ENCODE peak calls at places on chromosomes 7 and 10, in four cellular contexts. M, D, H and Y are unnamed samples.
A peak's percentile ranks its signal among the peaks of the same experiment; 100 is the strongest.

GRCh38 chr7:138835087-138835486 is 37.1 kb upstream of the ATP6V0A4 start:
- DNase-seq in M (peak; percentile 26), D (no peak), H (no peak), Y (no peak)

GRCh38 chr7:24981544-24981951 is 1.6 kb upstream of the OSBPL3 start:
- DNase-seq in M (no peak), D (no peak), H (no peak), Y (no peak)

GRCh38 chr7:150944066-150945042 is 33.8 kb downstream of the KCNH2 start:
- DNase-seq in M (no peak), D (no peak), H (no peak), Y (no peak)

GRCh38 chr10:38032881-38033280 is 22.4 kb downstream of the ZNF33A start:
- DNase-seq in M (no peak), D (no peak), H (no peak), Y (no peak)

GRCh38 chr10:76049581-76050290 is 618.3 kb downstream of the LRMDA start:
- DNase-seq in M (no peak), D (no peak), H (no peak), Y (no peak)

GRCh38 chr7:86248977-86249376 is 394.7 kb upstream of the GRM3 start:
- DNase-seq in M (no peak), D (no peak), H (no peak), Y (no peak)

GRCh38 chr7:74482629-74483401 is 29.1 kb downstream of the GTF2IRD1 start:
- DNase-seq in M (no peak), D (no peak), H (peak; percentile 62), Y (no peak)

GRCh38 chr10:12221323-12222298 is 25.6 kb downstream of the CDC123 start:
- DNase-seq in M (peak; percentile 85), D (no peak), H (peak; percentile 4), Y (no peak)

GRCh38 chr10:62541811-62542210 is 167.6 kb downstream of the ZNF365 start:
- DNase-seq in M (no peak), D (no peak), H (no peak), Y (no peak)

GRCh38 chr10:8575551-8576100 is 521.1 kb downstream of the GATA3 start:
- DNase-seq in M (no peak), D (no peak), H (no peak), Y (no peak)

GRCh38 chr10:11236234-11236633 is 218.6 kb downstream of the CELF2 start:
- DNase-seq in M (no peak), D (no peak), H (no peak), Y (no peak)

GRCh38 chr7:76364198-76364584 is 5.4 kb upstream of the YWHAG start:
- DNase-seq in M (peak; percentile 58), D (no peak), H (no peak), Y (no peak)

GRCh38 chr10:79047875-79048638 is 20.7 kb upstream of the ZMIZ1 start:
- DNase-seq in M (peak; percentile 83), D (no peak), H (no peak), Y (no peak)

GRCh38 chr7:94374231-94374630 is 20.5 kb upstream of the COL1A2 start:
- DNase-seq in M (no peak), D (no peak), H (no peak), Y (peak; percentile 10)

GRCh38 chr10:15188629-15189028 is 20.1 kb upstream of the NMT2 start:
- DNase-seq in M (no peak), D (no peak), H (no peak), Y (no peak)

GRCh38 chr10:24571870-24572450 is 151.7 kb downstream of the ARHGAP21 start:
- DNase-seq in M (no peak), D (no peak), H (no peak), Y (no peak)

GRCh38 chr7:98369726-98370125 is 31.2 kb downstream of the BAIAP2L1 start:
- DNase-seq in M (no peak), D (no peak), H (no peak), Y (no peak)

GRCh38 chr10:83373659-83374058 is 765.6 kb upstream of the GHITM start:
- DNase-seq in M (peak; percentile 9), D (no peak), H (no peak), Y (peak; percentile 7)

GRCh38 chr10:121747163-121747775 is 149.0 kb upstream of the FGFR2 start:
- DNase-seq in M (no peak), D (no peak), H (no peak), Y (no peak)

GRCh38 chr7:54802841-54803240 is 43.8 kb upstream of the SEC61G start:
- DNase-seq in M (no peak), D (no peak), H (no peak), Y (no peak)

GRCh38 chr10:77197544-77197943 is 440.1 kb downstream of the KCNMA1 start:
- DNase-seq in M (no peak), D (peak; percentile 55), H (no peak), Y (no peak)

GRCh38 chr7:104968648-104969047 is 45.4 kb upstream of the KMT2E start:
- DNase-seq in M (no peak), D (no peak), H (no peak), Y (no peak)

GRCh38 chr10:97510686-97511085 is 12.0 kb downstream of the UBTD1 start:
- DNase-seq in M (no peak), D (no peak), H (no peak), Y (no peak)

GRCh38 chr7:22660732-22661131 is 66.3 kb upstream of the IL6 start:
- DNase-seq in M (peak; percentile 63), D (no peak), H (peak; percentile 4), Y (peak; percentile 35)

GRCh38 chr7:143351060-143351459 is 11.5 kb downstream of the FAM131B start:
- DNase-seq in M (no peak), D (no peak), H (no peak), Y (no peak)

GRCh38 chr7:38129162-38129561 is 48.9 kb upstream of the STARD3NL start:
- DNase-seq in M (no peak), D (no peak), H (no peak), Y (no peak)

GRCh38 chr7:42372498-42372897 is 135.5 kb upstream of the GLI3 start:
- DNase-seq in M (no peak), D (no peak), H (no peak), Y (no peak)

GRCh38 chr7:84454174-84454959 is 259.8 kb upstream of the SEMA3A start:
- DNase-seq in M (no peak), D (no peak), H (no peak), Y (no peak)

GRCh38 chr10:35184527-35185171 is 58.0 kb downstream of the CREM start:
- DNase-seq in M (no peak), D (no peak), H (no peak), Y (no peak)

GRCh38 chr7:95264225-95264927 is 60.0 kb downstream of the PON1 start:
- DNase-seq in M (peak; percentile 5), D (no peak), H (no peak), Y (no peak)

GRCh38 chr10:121357323-121357835 is 240.9 kb downstream of the FGFR2 start:
- DNase-seq in M (no peak), D (no peak), H (no peak), Y (no peak)

GRCh38 chr10:86288695-86289576 is 77.7 kb downstream of the GRID1 start:
- DNase-seq in M (no peak), D (no peak), H (no peak), Y (no peak)

GRCh38 chr7:129401228-129401967 is 32.8 kb upstream of the STRIP2 start:
- DNase-seq in M (peak; percentile 93), D (no peak), H (peak; percentile 29), Y (no peak)

GRCh38 chr10:89351402-89352038 is 23.7 kb downstream of the IFIT3 start:
- DNase-seq in M (no peak), D (peak; percentile 82), H (no peak), Y (no peak)

GRCh38 chr10:89348458-89348857 is 20.7 kb downstream of the IFIT3 start:
- DNase-seq in M (no peak), D (no peak), H (no peak), Y (no peak)

GRCh38 chr10:89347706-89348457 is 20.1 kb downstream of the IFIT3 start:
- DNase-seq in M (no peak), D (no peak), H (no peak), Y (no peak)

GRCh38 chr10:89342219-89342966 is 14.6 kb downstream of the IFIT3 start:
- DNase-seq in M (no peak), D (no peak), H (no peak), Y (no peak)

GRCh38 chr10:89346264-89346971 is 18.6 kb downstream of the IFIT3 start:
- DNase-seq in M (no peak), D (no peak), H (peak; percentile 13), Y (no peak)
- TF ChIP-seq FOXK2 in M (no peak), D (no peak), H (no peak), Y (no peak)

GRCh38 chr7:8320174-8320573 is 58.2 kb upstream of the ICA1 start:
- DNase-seq in M (no peak), D (no peak), H (no peak), Y (no peak)

GRCh38 chr7:8321312-8321711 is 59.3 kb upstream of the ICA1 start:
- DNase-seq in M (no peak), D (no peak), H (no peak), Y (no peak)

GRCh38 chr7:8327199-8327598 is 65.2 kb upstream of the ICA1 start:
- DNase-seq in M (no peak), D (no peak), H (no peak), Y (no peak)

GRCh38 chr7:8325067-8325466 is 63.1 kb upstream of the ICA1 start:
- DNase-seq in M (no peak), D (no peak), H (no peak), Y (no peak)

GRCh38 chr7:8322667-8323066 is 60.7 kb upstream of the ICA1 start:
- DNase-seq in M (no peak), D (no peak), H (no peak), Y (no peak)
- TF ChIP-seq BHLHE40 in M (no peak), D (no peak), H (no peak), Y (no peak)

DNA sequence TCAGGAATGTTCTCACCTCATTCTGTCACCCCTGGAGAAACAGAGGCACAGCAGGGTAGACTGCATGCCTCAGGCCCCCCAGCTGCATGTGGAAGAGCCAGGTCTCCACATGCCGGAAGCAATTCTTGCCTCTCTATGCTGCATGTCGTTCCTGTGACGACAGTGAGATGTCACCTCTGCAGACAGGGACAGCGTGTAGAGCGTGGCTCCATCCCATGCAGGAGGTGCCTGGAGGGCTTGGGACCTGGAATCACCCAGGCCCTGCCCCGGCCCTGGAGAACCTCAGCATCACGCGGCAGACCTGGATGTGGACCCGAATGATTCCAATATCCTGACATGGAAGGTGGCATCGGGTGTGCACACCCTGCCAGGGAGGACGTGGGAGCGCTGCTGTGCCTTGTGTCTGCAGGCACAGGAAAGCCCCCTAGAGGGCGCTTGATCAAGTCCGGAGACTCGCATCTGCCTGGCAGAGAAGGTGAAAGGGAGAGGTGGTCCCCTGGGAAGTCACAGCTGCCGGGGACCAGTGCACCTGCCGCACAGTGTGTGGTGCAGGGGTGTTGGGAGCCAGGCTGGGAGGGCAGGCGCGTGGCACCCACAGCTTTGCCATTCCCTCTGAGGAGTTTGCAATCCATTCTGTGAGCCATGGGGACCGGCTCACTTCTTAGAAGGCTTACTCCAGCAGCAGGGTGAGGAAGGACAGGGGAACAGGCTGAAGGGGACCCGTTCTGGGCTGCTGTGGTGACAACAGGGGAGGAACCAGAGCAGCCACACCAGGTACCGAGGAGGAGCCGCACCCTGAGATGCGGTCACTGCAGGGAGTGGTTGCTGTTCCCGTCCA is 45.3 kb upstream of the EN2 start:
- DNase-seq in M (peak; percentile 69), D (no peak), H (peak; percentile 42), Y (peak; percentile 94)
- TF ChIP-seq FOXM1 in M (peak; percentile 58), D (no peak), H (no peak), Y (no peak)

GRCh38 chr10:99593312-99593711 is 26.9 kb downstream of the SLC25A28 start:
- DNase-seq in M (no peak), D (no peak), H (peak; percentile 47), Y (no peak)
- TF ChIP-seq FOXK2 in M (no peak), D (no peak), H (no peak), Y (no peak)

GRCh38 chr10:63703113-63703670 is 182.0 kb downstream of the REEP3 start:
- DNase-seq in M (peak; percentile 48), D (peak; percentile 36), H (no peak), Y (no peak)
- TF ChIP-seq BHLHE40 in M (peak; percentile 5), D (no peak), H (no peak), Y (no peak)

GRCh38 chr10:111137587-111137986 is 60.8 kb downstream of the ADRA2A start:
- DNase-seq in M (no peak), D (no peak), H (peak; percentile 18), Y (no peak)
- TF ChIP-seq FOXM1 in M (no peak), D (no peak), H (no peak), Y (no peak)